ENCODE peak calls at places on chromosomes 5 and 9, in nine cellular contexts. B, G, U, O, L, M, T, I and N are unnamed samples.

GRCh38 chr5:72179816-72180440 is 72.7 kb downstream of the MAP1B start:
- DNase-seq in B (no peak), G (no peak), U (no peak), O (no peak), L (no peak), M (no peak), T (no peak), I (no peak), N (no peak)

GRCh38 chr9:18605763-18606162 is 131.8 kb downstream of the ADAMTSL1 start:
- DNase-seq in B (peak; percentile 33), G (no peak), U (no peak), O (no peak), L (peak; percentile 23), M (no peak), T (no peak), I (no peak), N (no peak)

GRCh38 chr5:116237917-116238502 is 153.2 kb downstream of the COMMD10 start:
- DNase-seq in B (no peak), G (no peak), U (no peak), O (no peak), L (no peak), M (no peak), T (peak; percentile 2), I (no peak), N (no peak)

GRCh38 chr9:132743886-132744544 is 73.8 kb downstream of the GTF3C4 start:
- DNase-seq in B (no peak), G (no peak), U (no peak), O (peak; percentile 13), L (no peak), M (no peak), T (no peak), I (no peak), N (no peak)

GRCh38 chr5:180209137-180209581 is at the start of gene RASGEF1C:
- DNase-seq in B (peak; percentile 80), G (no peak), U (no peak), O (peak; percentile 81), L (peak; percentile 59), M (peak; percentile 41), T (peak; percentile 65), I (no peak), N (peak; percentile 56)

GRCh38 chr5:135691116-135691515 is 112.3 kb upstream of the CXCL14 start:
- DNase-seq in B (no peak), G (no peak), U (no peak), O (no peak), L (no peak), M (no peak), T (no peak), I (no peak), N (no peak)

GRCh38 chr5:42495908-42496307 is 72.7 kb downstream of the GHR start:
- DNase-seq in B (no peak), G (no peak), U (peak; percentile 59), O (no peak), L (no peak), M (no peak), T (no peak), I (peak; percentile 33), N (no peak)

GRCh38 chr5:173530547-173530946 is 85.9 kb downstream of the BOD1 start:
- DNase-seq in B (no peak), G (no peak), U (no peak), O (no peak), L (no peak), M (peak; percentile 18), T (no peak), I (no peak), N (no peak)

GRCh38 chr5:65861830-65862241 is 64.5 kb upstream of the ERBIN start:
- DNase-seq in B (no peak), G (peak; percentile 39), U (no peak), O (no peak), L (no peak), M (no peak), T (no peak), I (peak; percentile 96), N (no peak)

GRCh38 chr5:81904861-81905260 is 67.0 kb upstream of the ATG10 start:
- DNase-seq in B (no peak), G (no peak), U (no peak), O (no peak), L (no peak), M (no peak), T (no peak), I (peak; percentile 63), N (no peak)

GRCh38 chr9:113587471-113588031 is 124.0 kb downstream of the RGS3 start:
- DNase-seq in B (peak; percentile 43), G (peak; percentile 29), U (no peak), O (no peak), L (peak; percentile 77), M (no peak), T (no peak), I (peak; percentile 12), N (no peak)

GRCh38 chr9:92406506-92406905 is 2.1 kb upstream of the OGN start:
- DNase-seq in B (no peak), G (peak; percentile 65), U (peak; percentile 37), O (no peak), L (no peak), M (no peak), T (peak; percentile 84), I (no peak), N (no peak)

GRCh38 chr5:32254987-32255900 is 57.5 kb downstream of the MTMR12 start:
- DNase-seq in B (no peak), G (peak; percentile 19), U (no peak), O (no peak), L (no peak), M (no peak), T (no peak), I (no peak), N (no peak)

GRCh38 chr5:50415912-50416311 is 25.2 kb downstream of the EMB start:
- DNase-seq in B (no peak), G (no peak), U (no peak), O (no peak), L (no peak), M (no peak), T (peak; percentile 81), I (no peak), N (no peak)

GRCh38 chr5:173581408-173582197 is 34.8 kb downstream of the BOD1 start:
- DNase-seq in B (peak; percentile 46), G (no peak), U (no peak), O (no peak), L (no peak), M (peak; percentile 64), T (peak; percentile 29), I (no peak), N (peak; percentile 18)

GRCh38 chr5:60810438-60811085 is 33.5 kb downstream of the ELOVL7 start:
- DNase-seq in B (no peak), G (no peak), U (no peak), O (no peak), L (no peak), M (no peak), T (no peak), I (peak; percentile 82), N (no peak)

DNA sequence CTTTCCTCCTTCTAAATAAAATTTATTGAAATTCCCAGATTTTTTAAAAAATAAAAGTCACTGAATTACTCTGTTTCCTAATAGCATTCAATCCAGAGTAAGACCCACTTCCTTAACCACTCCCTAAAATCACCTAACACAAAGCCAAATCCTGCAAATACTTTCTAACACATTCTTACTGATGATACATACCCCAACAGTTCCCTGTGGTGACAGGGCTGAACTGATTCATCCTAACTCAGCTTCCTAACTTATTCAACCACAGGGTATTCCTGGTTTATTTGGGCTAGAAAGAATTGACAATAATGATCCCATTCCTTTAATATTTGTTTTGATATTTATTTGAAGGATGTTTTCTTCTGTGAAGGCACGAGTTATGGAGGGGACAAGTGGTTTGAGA is 40.7 kb upstream of the ZNF300 start:
- DNase-seq in B (no peak), G (no peak), U (no peak), O (no peak), L (no peak), M (no peak), T (no peak), I (no peak), N (no peak)
- H3K9me3 ChIP-seq in B (peaks cover 79% of the 10 kb centered on the region), G (peaks cover 100% of the 10 kb centered on the region), U (peaks cover 3% of the 10 kb centered on the region), O (peaks cover 23% of the 10 kb centered on the region), L (peaks cover 92% of the 10 kb centered on the region), M (peaks cover 5% of the 10 kb centered on the region), T (peaks cover 58% of the 10 kb centered on the region), I (peaks cover 51% of the 10 kb centered on the region), N (peaks cover 14% of the 10 kb centered on the region)

GRCh38 chr5:139186293-139186692 is 11.9 kb downstream of the SIL1 start:
- DNase-seq in B (no peak), G (no peak), U (no peak), O (no peak), L (no peak), M (no peak), T (no peak), I (no peak), N (no peak)

GRCh38 chr5:139182528-139183296 is 15.5 kb downstream of the SIL1 start:
- DNase-seq in B (no peak), G (no peak), U (no peak), O (no peak), L (no peak), M (no peak), T (no peak), I (no peak), N (no peak)

GRCh38 chr5:139186752-139187326 is 11.3 kb downstream of the SIL1 start:
- DNase-seq in B (peak; percentile 40), G (no peak), U (no peak), O (no peak), L (no peak), M (no peak), T (no peak), I (no peak), N (no peak)

GRCh38 chr5:139183502-139183901 is 14.7 kb downstream of the SIL1 start:
- DNase-seq in B (no peak), G (no peak), U (no peak), O (no peak), L (no peak), M (no peak), T (no peak), I (no peak), N (no peak)

GRCh38 chr5:139185589-139185988 is 12.6 kb downstream of the SIL1 start:
- DNase-seq in B (no peak), G (no peak), U (no peak), O (no peak), L (no peak), M (no peak), T (no peak), I (no peak), N (no peak)
- H3K9me3 ChIP-seq in B (no peaks in the 10 kb centered on the region), G (no peaks in the 10 kb centered on the region), U (no peaks in the 10 kb centered on the region), O (no peaks in the 10 kb centered on the region), L (no peaks in the 10 kb centered on the region), M (no peaks in the 10 kb centered on the region), T (no peaks in the 10 kb centered on the region), I (no peaks in the 10 kb centered on the region), N (no peaks in the 10 kb centered on the region)

GRCh38 chr5:44797723-44798122 is 11.0 kb upstream of the MRPS30 start:
- DNase-seq in B (no peak), G (no peak), U (no peak), O (no peak), L (no peak), M (no peak), T (peak; percentile 23), I (no peak), N (no peak)

GRCh38 chr5:44794371-44794770 is 14.4 kb upstream of the MRPS30 start:
- DNase-seq in B (no peak), G (no peak), U (no peak), O (no peak), L (no peak), M (no peak), T (no peak), I (no peak), N (no peak)

GRCh38 chr5:44795496-44795895 is 13.3 kb upstream of the MRPS30 start:
- DNase-seq in B (no peak), G (no peak), U (no peak), O (no peak), L (no peak), M (no peak), T (no peak), I (no peak), N (no peak)
- H3K9me3 ChIP-seq in B (peaks cover 38% of the 10 kb centered on the region), G (peaks cover 40% of the 10 kb centered on the region), U (no peaks in the 10 kb centered on the region), O (no peaks in the 10 kb centered on the region), L (peaks cover 39% of the 10 kb centered on the region), M (no peaks in the 10 kb centered on the region), T (peaks cover 17% of the 10 kb centered on the region), I (peaks cover 6% of the 10 kb centered on the region), N (no peaks in the 10 kb centered on the region)

GRCh38 chr5:167833456-167833855 is 458.0 kb upstream of the WWC1 start:
- DNase-seq in B (no peak), G (no peak), U (no peak), O (no peak), L (no peak), M (no peak), T (no peak), I (no peak), N (no peak)
- H3K9me3 ChIP-seq in B (no peaks in the 10 kb centered on the region), G (no peaks in the 10 kb centered on the region), U (no peaks in the 10 kb centered on the region), O (no peaks in the 10 kb centered on the region), L (peaks cover 4% of the 10 kb centered on the region), M (no peaks in the 10 kb centered on the region), T (no peaks in the 10 kb centered on the region), I (no peaks in the 10 kb centered on the region), N (no peaks in the 10 kb centered on the region)